ENCODE peak calls at places on chromosomes 5 and 9, in six cellular contexts. One of them, this sample, is unnamed.
A peak's percentile ranks its signal among the peaks of the same experiment; 100 is the strongest.

GRCh38 chr5:179385892-179386291 is 40.6 kb upstream of the ADAMTS2 start:
- DNase-seq in T-helper 1 cell: no peak
- DNase-seq in NCI-H1105: no peak
- DNase-seq in GM23338: no peak
- DNase-seq in GM10248: no peak
- DNase-seq in activated T-helper 1 cell treated with anti-CD3 and anti-CD28 coated beads, Interleukin-2, amount 50 U/mL, for 16 hours: no peak
- DNase-seq in this sample: no peak

GRCh38 chr5:138334867-138335447 is 3.1 kb upstream of the FAM53C start:
- DNase-seq in T-helper 1 cell: no peak
- DNase-seq in NCI-H1105: no peak
- DNase-seq in GM23338: no peak
- DNase-seq in GM10248: no peak
- DNase-seq in activated T-helper 1 cell treated with anti-CD3 and anti-CD28 coated beads, Interleukin-2, amount 50 U/mL, for 16 hours: no peak
- DNase-seq in this sample: no peak

GRCh38 chr5:123116063-123116462 is 27.0 kb downstream of the PRDM6 start:
- DNase-seq in GM23338: no peak
- DNase-seq in activated T-helper 1 cell treated with anti-CD3 and anti-CD28 coated beads, Interleukin-2, amount 50 U/mL, for 16 hours: no peak
- DNase-seq in T-helper 1 cell: no peak
- DNase-seq in GM10248: no peak
- DNase-seq in NCI-H1105: no peak
- DNase-seq in this sample: no peak

GRCh38 chr5:553874-554273 is 29.6 kb upstream of the SLC9A3 start:
- DNase-seq in GM23338: peak; percentile 70
- DNase-seq in T-helper 1 cell: no peak
- DNase-seq in NCI-H1105: no peak
- DNase-seq in GM10248: no peak
- DNase-seq in activated T-helper 1 cell treated with anti-CD3 and anti-CD28 coated beads, Interleukin-2, amount 50 U/mL, for 16 hours: no peak
- DNase-seq in this sample: no peak

GRCh38 chr9:124849801-124850200 is 3.5 kb upstream of the WDR38 start:
- DNase-seq in GM23338: no peak
- DNase-seq in activated T-helper 1 cell treated with anti-CD3 and anti-CD28 coated beads, Interleukin-2, amount 50 U/mL, for 16 hours: no peak
- DNase-seq in NCI-H1105: no peak
- DNase-seq in GM10248: no peak
- DNase-seq in T-helper 1 cell: no peak
- DNase-seq in this sample: no peak

GRCh38 chr5:11797132-11797531 is 107.1 kb downstream of the CTNND2 start:
- DNase-seq in activated T-helper 1 cell treated with anti-CD3 and anti-CD28 coated beads, Interleukin-2, amount 50 U/mL, for 16 hours: no peak
- DNase-seq in GM23338: peak; percentile 32
- DNase-seq in T-helper 1 cell: no peak
- DNase-seq in GM10248: no peak
- DNase-seq in NCI-H1105: peak; percentile 83
- DNase-seq in this sample: no peak

GRCh38 chr9:97321681-97322080 is 14.2 kb downstream of the CCDC180 start:
- DNase-seq in GM10248: no peak
- DNase-seq in T-helper 1 cell: no peak
- DNase-seq in GM23338: no peak
- DNase-seq in activated T-helper 1 cell treated with anti-CD3 and anti-CD28 coated beads, Interleukin-2, amount 50 U/mL, for 16 hours: no peak
- DNase-seq in NCI-H1105: no peak
- DNase-seq in this sample: no peak

GRCh38 chr5:93789173-93790070 is 48.0 kb upstream of the POU5F2 start:
- DNase-seq in GM23338: no peak
- DNase-seq in GM10248: no peak
- DNase-seq in activated T-helper 1 cell treated with anti-CD3 and anti-CD28 coated beads, Interleukin-2, amount 50 U/mL, for 16 hours: no peak
- DNase-seq in T-helper 1 cell: no peak
- DNase-seq in NCI-H1105: no peak
- DNase-seq in this sample: no peak

GRCh38 chr5:66246621-66247020 is 102.5 kb downstream of the SREK1 start:
- DNase-seq in activated T-helper 1 cell treated with anti-CD3 and anti-CD28 coated beads, Interleukin-2, amount 50 U/mL, for 16 hours: no peak
- DNase-seq in GM10248: no peak
- DNase-seq in NCI-H1105: no peak
- DNase-seq in GM23338: no peak
- DNase-seq in T-helper 1 cell: no peak
- DNase-seq in this sample: no peak

GRCh38 chr5:139655727-139656271 is 7.7 kb downstream of the CXXC5 start:
- DNase-seq in T-helper 1 cell: no peak
- DNase-seq in activated T-helper 1 cell treated with anti-CD3 and anti-CD28 coated beads, Interleukin-2, amount 50 U/mL, for 16 hours: no peak
- DNase-seq in GM23338: peak; percentile 67
- DNase-seq in GM10248: no peak
- DNase-seq in NCI-H1105: no peak
- DNase-seq in this sample: no peak

GRCh38 chr9:123686131-123686848 is 243.6 kb downstream of the DENND1A start:
- DNase-seq in activated T-helper 1 cell treated with anti-CD3 and anti-CD28 coated beads, Interleukin-2, amount 50 U/mL, for 16 hours: no peak
- DNase-seq in T-helper 1 cell: no peak
- DNase-seq in NCI-H1105: no peak
- DNase-seq in GM10248: no peak
- DNase-seq in GM23338: no peak
- DNase-seq in this sample: no peak

GRCh38 chr5:179624841-179625271 is 1.4 kb upstream of the HNRNPH1 start:
- DNase-seq in GM23338: no peak
- DNase-seq in T-helper 1 cell: no peak
- DNase-seq in activated T-helper 1 cell treated with anti-CD3 and anti-CD28 coated beads, Interleukin-2, amount 50 U/mL, for 16 hours: no peak
- DNase-seq in GM10248: no peak
- DNase-seq in NCI-H1105: no peak
- DNase-seq in this sample: no peak

This sample was measured in NCI-H510A.